ENCODE peak calls at places on chromosomes 7 and 10, in seven cellular contexts. One of them, this sample, is unnamed.

GRCh38 chr10:13823046-13823711 is 236.4 kb downstream of the PRPF18 start:
- DNase-seq in GM19239: no peak
- DNase-seq in NCI-H1417: peak; percentile 9
- DNase-seq in NAMALWA: no peak
- DNase-seq in heart left ventricle: no peak
- DNase-seq in anterior cingulate cortex: no peak
- DNase-seq in brain microvascular endothelial cell: no peak
- DNase-seq in this sample: no peak

GRCh38 chr10:67697646-67698245 is 1.8 kb upstream of the CTNNA3 start:
- DNase-seq in GM19239: peak; percentile 20
- DNase-seq in NCI-H1417: peak; percentile 36
- DNase-seq in NAMALWA: peak; percentile 71
- DNase-seq in heart left ventricle: no peak
- DNase-seq in anterior cingulate cortex: no peak
- DNase-seq in brain microvascular endothelial cell: peak; percentile 39
- DNase-seq in this sample: peak; percentile 48

GRCh38 chr10:63548860-63549259 is 27.7 kb downstream of the REEP3 start:
- DNase-seq in GM19239: no peak
- DNase-seq in NCI-H1417: no peak
- DNase-seq in NAMALWA: no peak
- DNase-seq in heart left ventricle: no peak
- DNase-seq in anterior cingulate cortex: no peak
- DNase-seq in brain microvascular endothelial cell: no peak
- DNase-seq in this sample: no peak

GRCh38 chr7:92621026-92621540 is 30.9 kb upstream of the FAM133B start:
- DNase-seq in GM19239: peak; percentile 21
- DNase-seq in NCI-H1417: peak; percentile 62
- DNase-seq in NAMALWA: peak; percentile 92
- DNase-seq in heart left ventricle: peak; percentile 59
- DNase-seq in anterior cingulate cortex: no peak
- DNase-seq in brain microvascular endothelial cell: peak; percentile 70
- DNase-seq in this sample: peak; percentile 89

GRCh38 chr10:72952901-72953223 is 1.7 kb downstream of the PLA2G12B start:
- DNase-seq in GM19239: no peak
- DNase-seq in NCI-H1417: no peak
- DNase-seq in NAMALWA: no peak
- DNase-seq in heart left ventricle: no peak
- DNase-seq in anterior cingulate cortex: no peak
- DNase-seq in brain microvascular endothelial cell: no peak
- DNase-seq in this sample: no peak

GRCh38 chr7:408651-409343 is 110.8 kb downstream of the PDGFA start:
- DNase-seq in GM19239: no peak
- DNase-seq in NCI-H1417: no peak
- DNase-seq in NAMALWA: no peak
- DNase-seq in heart left ventricle: no peak
- DNase-seq in anterior cingulate cortex: no peak
- DNase-seq in brain microvascular endothelial cell: no peak
- DNase-seq in this sample: no peak

GRCh38 chr10:85105614-85106013 is 777.2 kb downstream of the CCSER2 start:
- DNase-seq in GM19239: no peak
- DNase-seq in NCI-H1417: no peak
- DNase-seq in NAMALWA: no peak
- DNase-seq in heart left ventricle: no peak
- DNase-seq in anterior cingulate cortex: no peak
- DNase-seq in brain microvascular endothelial cell: no peak
- DNase-seq in this sample: no peak

GRCh38 chr7:151665363-151665762 is 145.7 kb upstream of the RHEB start:
- DNase-seq in GM19239: no peak
- DNase-seq in NCI-H1417: no peak
- DNase-seq in NAMALWA: no peak
- DNase-seq in heart left ventricle: peak; percentile 84
- DNase-seq in anterior cingulate cortex: no peak
- DNase-seq in brain microvascular endothelial cell: peak; percentile 94
- DNase-seq in this sample: peak; percentile 46

GRCh38 chr7:3591150-3591549 is 290.1 kb downstream of the SDK1 start:
- DNase-seq in GM19239: no peak
- DNase-seq in NCI-H1417: no peak
- DNase-seq in NAMALWA: no peak
- DNase-seq in heart left ventricle: no peak
- DNase-seq in anterior cingulate cortex: no peak
- DNase-seq in brain microvascular endothelial cell: no peak
- DNase-seq in this sample: no peak

GRCh38 chr10:62244785-62245595 is 23.7 kb downstream of the RTKN2 start:
- DNase-seq in GM19239: no peak
- DNase-seq in NCI-H1417: peak; percentile 24
- DNase-seq in NAMALWA: peak; percentile 90
- DNase-seq in heart left ventricle: no peak
- DNase-seq in anterior cingulate cortex: no peak
- DNase-seq in brain microvascular endothelial cell: peak; percentile 77
- DNase-seq in this sample: peak; percentile 78

GRCh38 chr10:29946953-29947700 is 112.3 kb downstream of the JCAD start:
- DNase-seq in GM19239: no peak
- DNase-seq in NCI-H1417: no peak
- DNase-seq in NAMALWA: no peak
- DNase-seq in heart left ventricle: peak; percentile 44
- DNase-seq in anterior cingulate cortex: no peak
- DNase-seq in brain microvascular endothelial cell: peak; percentile 83
- DNase-seq in this sample: peak; percentile 79

GRCh38 chr7:1100886-1101579 is 13.1 kb downstream of the GPER1 start:
- DNase-seq in GM19239: no peak
- DNase-seq in NCI-H1417: no peak
- DNase-seq in NAMALWA: no peak
- DNase-seq in heart left ventricle: no peak
- DNase-seq in anterior cingulate cortex: no peak
- DNase-seq in brain microvascular endothelial cell: no peak
- DNase-seq in this sample: no peak

GRCh38 chr10:85642082-85642420 is 724.5 kb downstream of the GRID1 start:
- DNase-seq in GM19239: no peak
- DNase-seq in NCI-H1417: no peak
- DNase-seq in NAMALWA: no peak
- DNase-seq in heart left ventricle: no peak
- DNase-seq in anterior cingulate cortex: no peak
- DNase-seq in brain microvascular endothelial cell: peak; percentile 29
- DNase-seq in this sample: no peak

GRCh38 chr7:30278386-30278785 is 6.0 kb upstream of the ZNRF2 start:
- DNase-seq in GM19239: no peak
- DNase-seq in NCI-H1417: peak; percentile 19
- DNase-seq in NAMALWA: no peak
- DNase-seq in heart left ventricle: no peak
- DNase-seq in anterior cingulate cortex: no peak
- DNase-seq in brain microvascular endothelial cell: no peak
- DNase-seq in this sample: no peak

GRCh38 chr10:58898854-58899573 is 277.4 kb upstream of the PHYHIPL start:
- DNase-seq in GM19239: no peak
- DNase-seq in NCI-H1417: no peak
- DNase-seq in NAMALWA: no peak
- DNase-seq in heart left ventricle: no peak
- DNase-seq in anterior cingulate cortex: no peak
- DNase-seq in brain microvascular endothelial cell: no peak
- DNase-seq in this sample: no peak

GRCh38 chr7:128842674-128843641 is 12.8 kb downstream of the FLNC start:
- DNase-seq in GM19239: no peak
- DNase-seq in NCI-H1417: no peak
- DNase-seq in NAMALWA: no peak
- DNase-seq in heart left ventricle: peak; percentile 29
- DNase-seq in anterior cingulate cortex: no peak
- DNase-seq in brain microvascular endothelial cell: no peak
- DNase-seq in this sample: no peak

GRCh38 chr7:22205631-22206030 is 151.3 kb downstream of the RAPGEF5 start:
- DNase-seq in GM19239: no peak
- DNase-seq in NCI-H1417: no peak
- DNase-seq in NAMALWA: no peak
- DNase-seq in heart left ventricle: no peak
- DNase-seq in anterior cingulate cortex: no peak
- DNase-seq in brain microvascular endothelial cell: no peak
- DNase-seq in this sample: no peak

GRCh38 chr7:144410441-144410840 is 6.9 kb upstream of the NOBOX start:
- DNase-seq in GM19239: no peak
- DNase-seq in NCI-H1417: no peak
- DNase-seq in NAMALWA: no peak
- DNase-seq in heart left ventricle: no peak
- DNase-seq in anterior cingulate cortex: no peak
- DNase-seq in brain microvascular endothelial cell: no peak
- DNase-seq in this sample: no peak

GRCh38 chr7:55413442-55413841 is 48.3 kb downstream of the LANCL2 start:
- DNase-seq in GM19239: no peak
- DNase-seq in NCI-H1417: no peak
- DNase-seq in NAMALWA: no peak
- DNase-seq in heart left ventricle: no peak
- DNase-seq in anterior cingulate cortex: no peak
- DNase-seq in brain microvascular endothelial cell: no peak
- DNase-seq in this sample: no peak

GRCh38 chr10:70866424-70866823 is 21.9 kb downstream of the PCBD1 start:
- DNase-seq in GM19239: no peak
- DNase-seq in NCI-H1417: no peak
- DNase-seq in NAMALWA: no peak
- DNase-seq in heart left ventricle: peak; percentile 41
- DNase-seq in anterior cingulate cortex: no peak
- DNase-seq in brain microvascular endothelial cell: peak; percentile 41
- DNase-seq in this sample: no peak

GRCh38 chr7:77331938-77332695 is 84.0 kb downstream of the GSAP start:
- DNase-seq in GM19239: peak; percentile 81
- DNase-seq in NCI-H1417: peak; percentile 58
- DNase-seq in NAMALWA: peak; percentile 92
- DNase-seq in heart left ventricle: peak; percentile 66
- DNase-seq in anterior cingulate cortex: no peak
- DNase-seq in brain microvascular endothelial cell: peak; percentile 84
- DNase-seq in this sample: peak; percentile 91

GRCh38 chr7:55595511-55595910 is 23.2 kb upstream of the VOPP1 start:
- DNase-seq in GM19239: no peak
- DNase-seq in NCI-H1417: no peak
- DNase-seq in NAMALWA: no peak
- DNase-seq in heart left ventricle: no peak
- DNase-seq in anterior cingulate cortex: no peak
- DNase-seq in brain microvascular endothelial cell: no peak
- DNase-seq in this sample: no peak

GRCh38 chr10:93722550-93722949 is 20.2 kb upstream of the FRA10AC1 start:
- DNase-seq in GM19239: no peak
- DNase-seq in NCI-H1417: no peak
- DNase-seq in NAMALWA: no peak
- DNase-seq in heart left ventricle: no peak
- DNase-seq in anterior cingulate cortex: no peak
- DNase-seq in brain microvascular endothelial cell: no peak
- DNase-seq in this sample: no peak

GRCh38 chr10:103277713-103278299 is 868 bp downstream of the INA start:
- DNase-seq in GM19239: no peak
- DNase-seq in NCI-H1417: peak; percentile 60
- DNase-seq in NAMALWA: no peak
- DNase-seq in heart left ventricle: no peak
- DNase-seq in anterior cingulate cortex: no peak
- DNase-seq in brain microvascular endothelial cell: no peak
- DNase-seq in this sample: no peak

GRCh38 chr7:66542528-66543373 is 85.9 kb upstream of the KCTD7 start:
- DNase-seq in GM19239: no peak
- DNase-seq in NCI-H1417: no peak
- DNase-seq in NAMALWA: no peak
- DNase-seq in heart left ventricle: no peak
- DNase-seq in anterior cingulate cortex: no peak
- DNase-seq in brain microvascular endothelial cell: no peak
- DNase-seq in this sample: no peak

GRCh38 chr10:116723428-116724281 is 18.7 kb downstream of the HSPA12A start:
- DNase-seq in GM19239: no peak
- DNase-seq in NCI-H1417: no peak
- DNase-seq in NAMALWA: no peak
- DNase-seq in heart left ventricle: no peak
- DNase-seq in anterior cingulate cortex: no peak
- DNase-seq in brain microvascular endothelial cell: no peak
- DNase-seq in this sample: no peak

GRCh38 chr7:122299624-122299934 is 5.0 kb downstream of the FEZF1 start:
- DNase-seq in GM19239: no peak
- DNase-seq in NCI-H1417: no peak
- DNase-seq in NAMALWA: no peak
- DNase-seq in heart left ventricle: no peak
- DNase-seq in anterior cingulate cortex: no peak
- DNase-seq in brain microvascular endothelial cell: no peak
- DNase-seq in this sample: no peak

GRCh38 chr10:106078796-106079576 is 1085.5 kb downstream of the SORCS1 start:
- DNase-seq in GM19239: no peak
- DNase-seq in NCI-H1417: no peak
- DNase-seq in NAMALWA: no peak
- DNase-seq in heart left ventricle: no peak
- DNase-seq in anterior cingulate cortex: no peak
- DNase-seq in brain microvascular endothelial cell: peak; percentile 35
- DNase-seq in this sample: no peak

GRCh38 chr7:27689045-27689877 is 26.6 kb upstream of the HIBADH start:
- DNase-seq in GM19239: no peak
- DNase-seq in NCI-H1417: peak; percentile 29
- DNase-seq in NAMALWA: peak; percentile 82
- DNase-seq in heart left ventricle: no peak
- DNase-seq in anterior cingulate cortex: no peak
- DNase-seq in brain microvascular endothelial cell: peak; percentile 42
- DNase-seq in this sample: no peak

GRCh38 chr7:106778656-106779250 is 86.3 kb upstream of the PIK3CG start:
- DNase-seq in GM19239: no peak
- DNase-seq in NCI-H1417: no peak
- DNase-seq in NAMALWA: no peak
- DNase-seq in heart left ventricle: no peak
- DNase-seq in anterior cingulate cortex: no peak
- DNase-seq in brain microvascular endothelial cell: no peak
- DNase-seq in this sample: no peak

GRCh38 chr10:79066460-79067240 is 2.1 kb upstream of the ZMIZ1 start:
- DNase-seq in GM19239: no peak
- DNase-seq in NCI-H1417: peak; percentile 42
- DNase-seq in NAMALWA: no peak
- DNase-seq in heart left ventricle: peak; percentile 86
- DNase-seq in anterior cingulate cortex: no peak
- DNase-seq in brain microvascular endothelial cell: no peak
- DNase-seq in this sample: peak; percentile 45

GRCh38 chr10:46550076-46550790 is 6.2 kb downstream of the GPRIN2 start:
- DNase-seq in GM19239: no peak
- DNase-seq in NCI-H1417: no peak
- DNase-seq in NAMALWA: no peak
- DNase-seq in heart left ventricle: peak; percentile 27
- DNase-seq in anterior cingulate cortex: no peak
- DNase-seq in brain microvascular endothelial cell: no peak
- DNase-seq in this sample: no peak

GRCh38 chr10:88994034-88994433 is 3.4 kb downstream of the FAS start:
- DNase-seq in GM19239: no peak
- DNase-seq in NCI-H1417: no peak
- DNase-seq in NAMALWA: no peak
- DNase-seq in heart left ventricle: no peak
- DNase-seq in anterior cingulate cortex: no peak
- DNase-seq in brain microvascular endothelial cell: no peak
- DNase-seq in this sample: no peak

This sample was measured in dermis microvascular lymphatic vessel endothelial cell.